ENCODE peak calls at places on chromosomes 11 and 22, in ten cellular contexts. P is esophagus squamous epithelium; T is transverse colon; X is endodermal cell; L is mammary epithelial cell; G is NT2/D1; I is naive thymus-derived CD4-positive, alpha-beta T cell; U is pancreas; K is body of pancreas; O is PC-3. Y is an unnamed sample.
A peak's percentile ranks its signal among the peaks of the same experiment; 100 is the strongest.

GRCh38 chr11:35618497-35619029 is 303 bp downstream of the FJX1 start:
- DNase-seq in P (no peak), T (peak; percentile 8), X (peak; percentile 84), L (peak; percentile 61), G (no peak), I (no peak), U (peak; percentile 47), K (peak; percentile 55), O (peak; percentile 34), Y (no peak)

GRCh38 chr11:31687256-31687655 is 123.9 kb downstream of the PAX6 start:
- DNase-seq in P (no peak), T (no peak), X (no peak), L (peak; percentile 14), G (no peak), I (no peak), U (no peak), K (no peak), O (peak; percentile 10), Y (no peak)

GRCh38 chr22:36977401-36977861 is 41.8 kb downstream of the TST start:
- DNase-seq in P (no peak), T (peak; percentile 86), X (peak; percentile 93), L (no peak), G (no peak), I (peak; percentile 73), U (peak; percentile 59), K (peak; percentile 81), O (peak; percentile 6), Y (peak; percentile 87)

GRCh38 chr11:95788921-95789505 is 569 bp downstream of the FAM76B start:
- DNase-seq in P (no peak), T (peak; percentile 13), X (peak; percentile 82), L (peak; percentile 23), G (peak; percentile 36), I (peak; percentile 47), U (no peak), K (peak; percentile 5), O (peak; percentile 42), Y (peak; percentile 15)

GRCh38 chr11:252666-253065 is 15.9 kb downstream of the PSMD13 start:
- DNase-seq in P (no peak), T (no peak), X (no peak), L (no peak), G (no peak), I (no peak), U (no peak), K (no peak), O (no peak), Y (no peak)

GRCh38 chr22:44907765-44908737 is 101.8 kb downstream of the PHF21B start:
- DNase-seq in P (no peak), T (no peak), X (peak; percentile 22), L (no peak), G (no peak), I (no peak), U (no peak), K (no peak), O (no peak), Y (no peak)

GRCh38 chr22:48827904-48828555 is 999.6 kb downstream of the BRD1 start:
- DNase-seq in P (no peak), T (no peak), X (peak; percentile 39), L (no peak), G (no peak), I (no peak), U (no peak), K (no peak), O (no peak), Y (no peak)

GRCh38 chr22:49289822-49290221 is 537.9 kb downstream of the BRD1 start:
- DNase-seq in P (no peak), T (no peak), X (peak; percentile 17), L (no peak), G (no peak), I (no peak), U (no peak), K (no peak), O (no peak), Y (no peak)

GRCh38 chr22:28951530-28951929 is 68.2 kb downstream of the ZNRF3 start:
- DNase-seq in P (no peak), T (no peak), X (no peak), L (no peak), G (no peak), I (no peak), U (no peak), K (no peak), O (no peak), Y (no peak)

GRCh38 chr22:28952857-28953256 is 69.5 kb downstream of the ZNRF3 start:
- DNase-seq in P (no peak), T (no peak), X (no peak), L (no peak), G (no peak), I (no peak), U (no peak), K (no peak), O (peak; percentile 2), Y (no peak)

GRCh38 chr22:28953976-28954880 is 70.9 kb downstream of the ZNRF3 start:
- DNase-seq in P (no peak), T (no peak), X (no peak), L (no peak), G (no peak), I (no peak), U (no peak), K (no peak), O (no peak), Y (no peak)

GRCh38 chr22:28951969-28952521 is 68.7 kb downstream of the ZNRF3 start:
- DNase-seq in P (no peak), T (peak; percentile 17), X (peak; percentile 62), L (no peak), G (no peak), I (no peak), U (no peak), K (peak; percentile 32), O (no peak), Y (no peak)

GRCh38 chr22:28953399-28953798 is 70.0 kb downstream of the ZNRF3 start:
- DNase-seq in P (no peak), T (no peak), X (no peak), L (no peak), G (no peak), I (no peak), U (no peak), K (no peak), O (no peak), Y (no peak)
- H3K4me1 ChIP-seq in P (no peaks in the 10 kb centered on the region), T (peaks cover 31% of the 10 kb centered on the region), X (peaks cover 3% of the 10 kb centered on the region), L (peaks cover 4% of the 10 kb centered on the region), G (no peaks in the 10 kb centered on the region), I (peaks cover 15% of the 10 kb centered on the region), U (no peaks in the 10 kb centered on the region), K (peaks cover 27% of the 10 kb centered on the region), O (no peaks in the 10 kb centered on the region), Y (peaks cover 19% of the 10 kb centered on the region)

GRCh38 chr11:130779943-130780342 is 136.3 kb downstream of the SNX19 start:
- DNase-seq in P (no peak), T (no peak), X (no peak), L (no peak), G (no peak), I (no peak), U (no peak), K (no peak), O (no peak), Y (no peak)

GRCh38 chr11:130780437-130780836 is 135.8 kb downstream of the SNX19 start:
- DNase-seq in P (no peak), T (no peak), X (no peak), L (no peak), G (no peak), I (no peak), U (no peak), K (no peak), O (no peak), Y (no peak)

GRCh38 chr11:130783322-130783721 is 133.0 kb downstream of the SNX19 start:
- DNase-seq in P (no peak), T (no peak), X (no peak), L (no peak), G (no peak), I (no peak), U (no peak), K (no peak), O (no peak), Y (no peak)

GRCh38 chr11:130782361-130783221 is 133.7 kb downstream of the SNX19 start:
- DNase-seq in P (no peak), T (no peak), X (peak; percentile 63), L (no peak), G (no peak), I (no peak), U (no peak), K (no peak), O (peak; percentile 39), Y (no peak)

GRCh38 chr11:130781906-130782305 is 134.4 kb downstream of the SNX19 start:
- DNase-seq in P (no peak), T (no peak), X (no peak), L (peak; percentile 76), G (no peak), I (no peak), U (no peak), K (no peak), O (peak; percentile 94), Y (no peak)
- H3K4me3 ChIP-seq in P (no peak overlapping the region), T (no peak overlapping the region), X (no peak overlapping the region), L (no peak overlapping the region), G (no peak overlapping the region), I (no peak overlapping the region), U (no peak overlapping the region), K (no peak overlapping the region), O (no peak overlapping the region), Y (no peak overlapping the region)

GRCh38 chr11:33545941-33546340 is 154.7 kb downstream of the C11orf91 start:
- DNase-seq in P (no peak), T (no peak), X (no peak), L (no peak), G (no peak), I (no peak), U (no peak), K (no peak), O (peak; percentile 27), Y (no peak)
- H3K4me1 ChIP-seq in P (no peaks in the 10 kb centered on the region), T (no peaks in the 10 kb centered on the region), X (no peaks in the 10 kb centered on the region), L (peaks cover 12% of the 10 kb centered on the region), G (no peaks in the 10 kb centered on the region), I (no peaks in the 10 kb centered on the region), U (no peaks in the 10 kb centered on the region), K (no peaks in the 10 kb centered on the region), O (peaks cover 27% of the 10 kb centered on the region), Y (no peaks in the 10 kb centered on the region)

GRCh38 chr11:123299721-123300120 is 104.7 kb upstream of the CLMP start:
- DNase-seq in P (no peak), T (no peak), X (no peak), L (no peak), G (no peak), I (no peak), U (no peak), K (no peak), O (no peak), Y (no peak)

GRCh38 chr11:123300874-123301695 is 106.0 kb upstream of the CLMP start:
- DNase-seq in P (no peak), T (no peak), X (no peak), L (peak; percentile 30), G (peak; percentile 15), I (no peak), U (no peak), K (no peak), O (peak; percentile 31), Y (peak; percentile 29)

GRCh38 chr11:123303924-123304323 is 108.9 kb upstream of the CLMP start:
- DNase-seq in P (no peak), T (no peak), X (peak; percentile 48), L (no peak), G (no peak), I (no peak), U (no peak), K (no peak), O (no peak), Y (no peak)

GRCh38 chr11:123302751-123303195 is 107.7 kb upstream of the CLMP start:
- DNase-seq in P (no peak), T (no peak), X (peak; percentile 53), L (peak; percentile 8), G (no peak), I (no peak), U (no peak), K (no peak), O (peak; percentile 73), Y (no peak)

DNA sequence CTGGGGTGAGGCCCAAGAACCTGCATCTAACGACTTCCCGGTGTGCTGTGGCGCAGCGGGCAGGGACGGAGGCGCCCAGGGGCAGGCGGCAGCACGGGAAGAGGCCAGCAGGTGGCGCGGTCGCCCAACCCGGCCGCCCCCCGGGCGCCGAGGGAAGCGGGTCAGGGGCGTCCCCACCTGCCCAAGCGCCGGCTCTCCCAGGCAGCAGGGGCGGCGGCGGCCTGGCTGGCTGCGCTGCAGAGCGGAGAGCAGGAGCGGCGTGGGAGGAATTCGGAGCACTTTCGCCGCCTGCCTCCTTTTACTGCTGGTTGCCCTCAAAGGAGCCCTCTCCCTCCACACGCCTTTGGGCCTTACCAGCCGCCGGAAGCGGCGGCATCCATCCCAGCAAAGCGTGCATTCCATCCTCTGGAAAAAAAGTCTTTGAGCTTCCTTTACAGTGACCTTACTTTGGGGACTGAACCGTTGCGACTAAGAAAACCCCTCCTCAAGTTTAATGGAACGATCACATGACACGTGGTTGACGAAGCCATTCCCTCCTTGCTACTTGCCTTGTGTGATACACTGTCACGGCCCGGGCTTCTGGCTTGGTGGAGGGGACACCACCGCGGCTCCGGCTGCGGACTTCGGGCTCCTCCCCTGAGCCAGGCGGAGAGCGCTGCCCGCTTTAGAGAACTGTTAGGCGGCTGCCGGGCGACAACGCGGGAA is 106.8 kb upstream of the CLMP start:
- DNase-seq in P (no peak), T (peak; percentile 63), X (peak; percentile 93), L (peak; percentile 26), G (peak; percentile 57), I (peak; percentile 50), U (peak; percentile 54), K (peak; percentile 62), O (peak; percentile 72), Y (peak; percentile 48)
- H3K4me3 ChIP-seq in P (peak overlapping the region; percentile 72), T (peak overlapping the region; percentile 54), X (peak overlapping the region; percentile 64), L (peak overlapping the region; percentile 40), G (peak overlapping the region; percentile 36), I (peak overlapping the region; percentile 40), U (peak overlapping the region; percentile 22), K (no peak overlapping the region), O (peak overlapping the region; percentile 55), Y (peak overlapping the region; percentile 55)

Y was measured in CD8-positive, alpha-beta memory T cell.